ENCODE peak calls at places on chromosomes 13 and 19, in ten cellular contexts. One of them, this sample, is unnamed.
A peak's percentile ranks its signal among the peaks of the same experiment; 100 is the strongest.

GRCh38 chr19:3132971-3133792 is 2.7 kb upstream of the GNA15 start:
- DNase-seq in adrenal gland: peak; percentile 53
- DNase-seq in kidney epithelial cell: peak; percentile 49
- DNase-seq in CD8-positive, alpha-beta T cell: peak; percentile 68
- DNase-seq in body of pancreas: peak; percentile 72
- DNase-seq in BE2C: no peak
- DNase-seq in H1: no peak
- DNase-seq in cardiac muscle cell: no peak
- DNase-seq in sigmoid colon: no peak
- DNase-seq in K562: peak; percentile 79
- DNase-seq in this sample: peak; percentile 34

GRCh38 chr19:51071006-51071405 is 6.1 kb upstream of the KLK13 start:
- DNase-seq in adrenal gland: no peak
- DNase-seq in kidney epithelial cell: no peak
- DNase-seq in CD8-positive, alpha-beta T cell: no peak
- DNase-seq in body of pancreas: no peak
- DNase-seq in BE2C: no peak
- DNase-seq in H1: no peak
- DNase-seq in cardiac muscle cell: no peak
- DNase-seq in sigmoid colon: no peak
- DNase-seq in K562: no peak
- DNase-seq in this sample: no peak

GRCh38 chr19:46635920-46636761 is at the start of gene GNG8:
- DNase-seq in adrenal gland: no peak
- DNase-seq in kidney epithelial cell: no peak
- DNase-seq in CD8-positive, alpha-beta T cell: no peak
- DNase-seq in body of pancreas: no peak
- DNase-seq in BE2C: no peak
- DNase-seq in H1: no peak
- DNase-seq in cardiac muscle cell: peak; percentile 35
- DNase-seq in sigmoid colon: no peak
- DNase-seq in K562: peak; percentile 78
- DNase-seq in this sample: peak; percentile 31

GRCh38 chr19:14081797-14082674 is 3.5 kb downstream of the C19orf67 start:
- DNase-seq in adrenal gland: peak; percentile 64
- DNase-seq in kidney epithelial cell: no peak
- DNase-seq in CD8-positive, alpha-beta T cell: peak; percentile 34
- DNase-seq in body of pancreas: peak; percentile 67
- DNase-seq in BE2C: no peak
- DNase-seq in H1: no peak
- DNase-seq in cardiac muscle cell: no peak
- DNase-seq in sigmoid colon: peak; percentile 80
- DNase-seq in K562: peak; percentile 30
- DNase-seq in this sample: peak; percentile 61

GRCh38 chr13:93098972-93099371 is 127.6 kb upstream of the GPC6 start:
- DNase-seq in adrenal gland: peak; percentile 29
- DNase-seq in kidney epithelial cell: no peak
- DNase-seq in CD8-positive, alpha-beta T cell: no peak
- DNase-seq in body of pancreas: peak; percentile 38
- DNase-seq in BE2C: no peak
- DNase-seq in H1: no peak
- DNase-seq in cardiac muscle cell: no peak
- DNase-seq in sigmoid colon: no peak
- DNase-seq in K562: no peak
- DNase-seq in this sample: peak; percentile 76

GRCh38 chr19:41926028-41926860 is 2.0 kb downstream of the ERFL start:
- DNase-seq in adrenal gland: no peak
- DNase-seq in kidney epithelial cell: no peak
- DNase-seq in CD8-positive, alpha-beta T cell: no peak
- DNase-seq in body of pancreas: no peak
- DNase-seq in BE2C: no peak
- DNase-seq in H1: no peak
- DNase-seq in cardiac muscle cell: no peak
- DNase-seq in sigmoid colon: no peak
- DNase-seq in K562: no peak
- DNase-seq in this sample: no peak

GRCh38 chr13:31859546-31859945 is 120.2 kb downstream of the RXFP2 start:
- DNase-seq in adrenal gland: no peak
- DNase-seq in kidney epithelial cell: no peak
- DNase-seq in CD8-positive, alpha-beta T cell: no peak
- DNase-seq in body of pancreas: peak; percentile 3
- DNase-seq in BE2C: peak; percentile 44
- DNase-seq in H1: no peak
- DNase-seq in cardiac muscle cell: no peak
- DNase-seq in sigmoid colon: no peak
- DNase-seq in K562: no peak
- DNase-seq in this sample: no peak

GRCh38 chr13:44240611-44241010 is 133.0 kb upstream of the SERP2 start:
- DNase-seq in adrenal gland: no peak
- DNase-seq in kidney epithelial cell: no peak
- DNase-seq in CD8-positive, alpha-beta T cell: no peak
- DNase-seq in body of pancreas: no peak
- DNase-seq in BE2C: no peak
- DNase-seq in H1: no peak
- DNase-seq in cardiac muscle cell: no peak
- DNase-seq in sigmoid colon: no peak
- DNase-seq in K562: no peak
- DNase-seq in this sample: peak; percentile 56

GRCh38 chr13:20161275-20161950 is 561 bp upstream of the GJA3 start:
- DNase-seq in adrenal gland: no peak
- DNase-seq in kidney epithelial cell: no peak
- DNase-seq in CD8-positive, alpha-beta T cell: peak; percentile 59
- DNase-seq in body of pancreas: no peak
- DNase-seq in BE2C: no peak
- DNase-seq in H1: no peak
- DNase-seq in cardiac muscle cell: peak; percentile 82
- DNase-seq in sigmoid colon: no peak
- DNase-seq in K562: no peak
- DNase-seq in this sample: no peak

GRCh38 chr13:109760951-109761350 is 25.4 kb downstream of the IRS2 start:
- DNase-seq in adrenal gland: no peak
- DNase-seq in kidney epithelial cell: no peak
- DNase-seq in CD8-positive, alpha-beta T cell: no peak
- DNase-seq in body of pancreas: no peak
- DNase-seq in BE2C: no peak
- DNase-seq in H1: no peak
- DNase-seq in cardiac muscle cell: no peak
- DNase-seq in sigmoid colon: no peak
- DNase-seq in K562: no peak
- DNase-seq in this sample: no peak

GRCh38 chr13:32265726-32266125 is 49.4 kb downstream of the ZAR1L start:
- DNase-seq in adrenal gland: no peak
- DNase-seq in kidney epithelial cell: no peak
- DNase-seq in CD8-positive, alpha-beta T cell: no peak
- DNase-seq in body of pancreas: no peak
- DNase-seq in BE2C: no peak
- DNase-seq in H1: no peak
- DNase-seq in cardiac muscle cell: no peak
- DNase-seq in sigmoid colon: no peak
- DNase-seq in K562: no peak
- DNase-seq in this sample: no peak

GRCh38 chr13:114204894-114205293 is 25.8 kb downstream of the CFAP97D2 start:
- DNase-seq in adrenal gland: no peak
- DNase-seq in kidney epithelial cell: no peak
- DNase-seq in CD8-positive, alpha-beta T cell: no peak
- DNase-seq in body of pancreas: no peak
- DNase-seq in BE2C: no peak
- DNase-seq in H1: no peak
- DNase-seq in cardiac muscle cell: no peak
- DNase-seq in sigmoid colon: no peak
- DNase-seq in K562: no peak
- DNase-seq in this sample: no peak
- H3K4me3 ChIP-seq in adrenal gland: no peak overlapping the region
- H3K4me3 ChIP-seq in kidney epithelial cell: no peak overlapping the region
- H3K4me3 ChIP-seq in CD8-positive, alpha-beta T cell: no peak overlapping the region
- H3K4me3 ChIP-seq in body of pancreas: no peak overlapping the region
- H3K4me3 ChIP-seq in BE2C: no peak overlapping the region
- H3K4me3 ChIP-seq in H1: no peak overlapping the region
- H3K4me3 ChIP-seq in cardiac muscle cell: no peak overlapping the region
- H3K4me3 ChIP-seq in sigmoid colon: no peak overlapping the region
- H3K4me3 ChIP-seq in K562: no peak overlapping the region
- H3K4me3 ChIP-seq in this sample: no peak overlapping the region

GRCh38 chr19:40225440-40226305 is 816 bp downstream of the CCNP start:
- DNase-seq in adrenal gland: peak; percentile 15
- DNase-seq in kidney epithelial cell: no peak
- DNase-seq in CD8-positive, alpha-beta T cell: no peak
- DNase-seq in body of pancreas: no peak
- DNase-seq in BE2C: no peak
- DNase-seq in H1: no peak
- DNase-seq in cardiac muscle cell: no peak
- DNase-seq in sigmoid colon: no peak
- DNase-seq in K562: no peak
- DNase-seq in this sample: no peak
- TF ChIP-seq CTCF in adrenal gland: no peak
- TF ChIP-seq CTCF in kidney epithelial cell: no peak
- TF ChIP-seq CTCF in CD8-positive, alpha-beta T cell: no peak
- TF ChIP-seq CTCF in body of pancreas: no peak
- TF ChIP-seq CTCF in BE2C: no peak
- TF ChIP-seq CTCF in H1: no peak
- TF ChIP-seq CTCF in cardiac muscle cell: no peak
- TF ChIP-seq CTCF in sigmoid colon: no peak
- TF ChIP-seq CTCF in K562: no peak
- TF ChIP-seq CTCF in this sample: no peak

GRCh38 chr19:49925486-49925885 is 3.5 kb upstream of the ATF5 start:
- DNase-seq in adrenal gland: no peak
- DNase-seq in kidney epithelial cell: no peak
- DNase-seq in CD8-positive, alpha-beta T cell: no peak
- DNase-seq in body of pancreas: no peak
- DNase-seq in BE2C: no peak
- DNase-seq in H1: no peak
- DNase-seq in cardiac muscle cell: no peak
- DNase-seq in sigmoid colon: no peak
- DNase-seq in K562: no peak
- DNase-seq in this sample: no peak
- H3K36me3 ChIP-seq in adrenal gland: no peaks in the 10 kb centered on the region
- H3K36me3 ChIP-seq in kidney epithelial cell: peaks cover 5% of the 10 kb centered on the region
- H3K36me3 ChIP-seq in CD8-positive, alpha-beta T cell: peaks cover 26% of the 10 kb centered on the region
- H3K36me3 ChIP-seq in body of pancreas: peaks cover 6% of the 10 kb centered on the region
- H3K36me3 ChIP-seq in BE2C: peaks cover 72% of the 10 kb centered on the region
- H3K36me3 ChIP-seq in H1: peaks cover 24% of the 10 kb centered on the region
- H3K36me3 ChIP-seq in cardiac muscle cell: peaks cover 6% of the 10 kb centered on the region
- H3K36me3 ChIP-seq in sigmoid colon: peaks cover 10% of the 10 kb centered on the region
- H3K36me3 ChIP-seq in K562: peaks cover 75% of the 10 kb centered on the region
- H3K36me3 ChIP-seq in this sample: peaks cover 88% of the 10 kb centered on the region

GRCh38 chr13:35808846-35809245 is 322.3 kb downstream of the DCLK1 start:
- DNase-seq in adrenal gland: no peak
- DNase-seq in kidney epithelial cell: no peak
- DNase-seq in CD8-positive, alpha-beta T cell: no peak
- DNase-seq in body of pancreas: no peak
- DNase-seq in BE2C: no peak
- DNase-seq in H1: no peak
- DNase-seq in cardiac muscle cell: no peak
- DNase-seq in sigmoid colon: no peak
- DNase-seq in K562: no peak
- DNase-seq in this sample: no peak
- H3K4me3 ChIP-seq in adrenal gland: no peak overlapping the region
- H3K4me3 ChIP-seq in kidney epithelial cell: no peak overlapping the region
- H3K4me3 ChIP-seq in CD8-positive, alpha-beta T cell: no peak overlapping the region
- H3K4me3 ChIP-seq in body of pancreas: no peak overlapping the region
- H3K4me3 ChIP-seq in BE2C: no peak overlapping the region
- H3K4me3 ChIP-seq in H1: no peak overlapping the region
- H3K4me3 ChIP-seq in cardiac muscle cell: no peak overlapping the region
- H3K4me3 ChIP-seq in sigmoid colon: no peak overlapping the region
- H3K4me3 ChIP-seq in K562: no peak overlapping the region
- H3K4me3 ChIP-seq in this sample: no peak overlapping the region

This sample was measured in WERI-Rb-1.